ENCODE peak calls at places on chromosomes 2 and 18, in seven cellular contexts. Z is GM06990; P is activated CD4-positive, alpha-beta T cell treated with anti-CD3 and anti-CD28 coated beads for 4 hours; K is activated CD8-positive, alpha-beta memory T cell treated with anti-CD3 and anti-CD28 coated beads for 24 hours; D is AML-193; A is M059J; B is NCI-H460. L is an unnamed sample.

GRCh38 chr18:80213173-80213572 is 34.1 kb downstream of the PARD6G start:
- DNase-seq in Z (no peak), K (no peak), B (no peak), P (no peak), D (no peak), A (peak), L (no peak)

GRCh38 chr2:31402388-31402787 is 12.2 kb downstream of the XDH start:
- DNase-seq in P (no peak), K (no peak), A (peak), Z (no peak), D (no peak), B (no peak), L (no peak)

GRCh38 chr2:64463784-64464183 is 9.8 kb downstream of the LGALSL start:
- DNase-seq in Z (no peak), D (no peak), A (peak), B (no peak), P (no peak), K (no peak), L (no peak)

GRCh38 chr2:3199660-3200345 is 177.8 kb downstream of the EIPR1 start:
- DNase-seq in Z (no peak), A (no peak), K (no peak), P (no peak), D (no peak), B (no peak), L (no peak)

GRCh38 chr2:176392744-176393414 is 123.6 kb downstream of the MTX2 start:
- DNase-seq in Z (no peak), D (no peak), A (no peak), K (no peak), B (no peak), P (no peak), L (no peak)

GRCh38 chr2:189633392-189633811 is 27.9 kb upstream of the ASNSD1 start:
- DNase-seq in Z (no peak), A (no peak), P (no peak), D (peak), K (no peak), B (no peak), L (no peak)

GRCh38 chr2:179471012-179471411 is 206.4 kb upstream of the SESTD1 start:
- DNase-seq in K (no peak), P (no peak), A (no peak), D (no peak), Z (no peak), B (no peak), L (no peak)

GRCh38 chr18:2410688-2411087 is 160.6 kb downstream of the METTL4 start:
- DNase-seq in D (no peak), B (no peak), A (peak), P (no peak), Z (no peak), K (no peak), L (no peak)

GRCh38 chr2:196331816-196332215 is 160.4 kb upstream of the STK17B start:
- DNase-seq in A (no peak), P (no peak), Z (no peak), D (no peak), B (no peak), K (no peak), L (no peak)

GRCh38 chr2:189076572-189076971 is 102.4 kb downstream of the COL3A1 start:
- DNase-seq in B (no peak), D (no peak), A (peak), K (no peak), P (no peak), Z (no peak), L (no peak)

GRCh38 chr2:241993386-241994005 is 124.0 kb downstream of the RTP5 start:
- DNase-seq in Z (no peak), D (no peak), K (no peak), B (no peak), P (no peak), A (no peak), L (no peak)

GRCh38 chr2:17538022-17538843 is 2.3 kb upstream of the VSNL1 start:
- DNase-seq in D (no peak), B (no peak), A (no peak), Z (no peak), P (no peak), K (no peak), L (no peak)

GRCh38 chr2:105655244-105655643 is 89.5 kb upstream of the NCK2 start:
- DNase-seq in A (no peak), B (no peak), Z (no peak), D (no peak), K (no peak), P (no peak), L (no peak)

GRCh38 chr2:131027566-131028528 is 65.4 kb downstream of the FAM168B start:
- DNase-seq in B (no peak), K (no peak), P (no peak), Z (no peak), D (no peak), A (no peak), L (peak)

GRCh38 chr2:110104025-110104771 is 11.4 kb downstream of the MALL start:
- DNase-seq in P (no peak), K (no peak), D (no peak), Z (no peak), B (no peak), A (peak), L (no peak)

GRCh38 chr18:75654928-75655745 is 227.6 kb upstream of the SMIM21 start:
- DNase-seq in Z (no peak), K (no peak), P (no peak), B (no peak), A (no peak), D (no peak), L (no peak)

GRCh38 chr2:143629344-143629743 is 500.1 kb downstream of the ARHGAP15 start:
- DNase-seq in D (no peak), K (no peak), P (no peak), B (no peak), Z (no peak), A (peak), L (no peak)

GRCh38 chr2:168336786-168337388 is 89.5 kb upstream of the STK39 start:
- DNase-seq in Z (no peak), A (peak), P (peak), D (no peak), K (peak), B (no peak), L (peak)

GRCh38 chr2:23554054-23554697 is 169.2 kb downstream of the KLHL29 start:
- DNase-seq in B (no peak), A (no peak), K (no peak), Z (no peak), D (no peak), P (no peak), L (no peak)

GRCh38 chr2:95058466-95058988 is 33.0 kb downstream of the MAL start:
- DNase-seq in Z (no peak), B (no peak), P (no peak), D (no peak), K (no peak), A (no peak), L (no peak)

GRCh38 chr2:213688129-213688528 is 403.9 kb downstream of the SPAG16 start:
- DNase-seq in D (no peak), K (no peak), B (no peak), A (no peak), P (no peak), Z (no peak), L (no peak)

GRCh38 chr2:441258-442023 is 153.6 kb upstream of the ALKAL2 start:
- DNase-seq in K (no peak), Z (no peak), B (no peak), D (no peak), A (peak), P (no peak), L (peak)

GRCh38 chr2:9673914-9674481 is 43.2 kb upstream of the YWHAQ start:
- DNase-seq in D (no peak), A (peak), K (no peak), P (no peak), Z (no peak), B (no peak), L (no peak)

GRCh38 chr2:109454304-109454703 is 159.5 kb downstream of the SEPTIN10 start:
- DNase-seq in D (no peak), B (no peak), A (no peak), Z (no peak), K (no peak), P (no peak), L (no peak)

GRCh38 chr2:232901711-232902578 is 31.9 kb downstream of the SNORC start:
- DNase-seq in P (no peak), Z (no peak), A (peak), B (peak), K (no peak), D (peak), L (no peak)

GRCh38 chr2:237450108-237450507 is 36.1 kb upstream of the COL6A3 start:
- DNase-seq in B (no peak), D (no peak), P (no peak), A (no peak), K (no peak), Z (no peak), L (no peak)

GRCh38 chr2:217903859-217904613 is 98.8 kb downstream of the TNS1 start:
- DNase-seq in K (no peak), B (no peak), A (no peak), P (no peak), Z (no peak), D (no peak), L (no peak)

GRCh38 chr2:234020332-234020731 is 30.2 kb upstream of the SPP2 start:
- DNase-seq in Z (no peak), A (no peak), K (no peak), B (no peak), P (no peak), D (no peak), L (no peak)

GRCh38 chr2:26483027-26483326 is 5.1 kb upstream of the OTOF start:
- DNase-seq in K (no peak), A (no peak), B (no peak), Z (no peak), P (no peak), D (no peak), L (no peak)

GRCh38 chr2:33521791-33522281 is 45.4 kb downstream of the RASGRP3 start:
- DNase-seq in D (peak), K (no peak), B (no peak), P (no peak), A (peak), Z (no peak), L (no peak)

GRCh38 chr2:206217162-206217561 is 57.3 kb upstream of the ZDBF2 start:
- DNase-seq in Z (no peak), D (no peak), P (no peak), K (no peak), B (no peak), A (no peak), L (no peak)

GRCh38 chr2:109317471-109318090 is 188.6 kb downstream of the SH3RF3 start:
- DNase-seq in B (no peak), K (no peak), Z (no peak), D (no peak), P (no peak), A (no peak), L (no peak)

GRCh38 chr2:51758080-51758479 is 726.1 kb upstream of the NRXN1 start:
- DNase-seq in A (no peak), K (no peak), P (no peak), Z (no peak), D (no peak), B (no peak), L (no peak)

GRCh38 chr2:235746257-235746934 is 252.6 kb downstream of the AGAP1 start:
- DNase-seq in K (peak), Z (no peak), A (peak), D (peak), P (no peak), B (peak), L (peak)

GRCh38 chr2:160635488-160635887 is 141.9 kb upstream of the RBMS1 start:
- DNase-seq in D (no peak), B (no peak), K (no peak), P (no peak), Z (no peak), A (peak), L (no peak)

GRCh38 chr2:126714191-126714965 is 58.4 kb downstream of the GYPC start:
- DNase-seq in K (no peak), Z (no peak), B (no peak), A (no peak), D (no peak), P (no peak), L (no peak)

GRCh38 chr2:164560181-164560792 is 61.0 kb downstream of the GRB14 start:
- DNase-seq in A (peak), P (no peak), D (peak), Z (no peak), B (peak), K (no peak), L (no peak)